ENCODE peak calls at places on chromosome 1, in eight cellular contexts. One of them, this sample, is unnamed.

GRCh38 chr1:67814121-67814772 is 19.0 kb downstream of the GNG12 start:
- DNase-seq in neural crest cell: no peak
- DNase-seq in NCI-H2171 treated with DMSO at 0.1 percent for 48 hours: no peak
- DNase-seq in A172: no peak
- DNase-seq in RPMI7951: no peak
- DNase-seq in CD8-positive, alpha-beta memory T cell: no peak
- DNase-seq in ecto neural progenitor cell: no peak
- DNase-seq in nephron progenitor cell: no peak
- DNase-seq in this sample: no peak

GRCh38 chr1:16091296-16091695 is 17.8 kb upstream of the FAM131C start:
- DNase-seq in neural crest cell: no peak
- DNase-seq in NCI-H2171 treated with DMSO at 0.1 percent for 48 hours: no peak
- DNase-seq in A172: no peak
- DNase-seq in RPMI7951: no peak
- DNase-seq in CD8-positive, alpha-beta memory T cell: no peak
- DNase-seq in ecto neural progenitor cell: no peak
- DNase-seq in nephron progenitor cell: no peak
- DNase-seq in this sample: no peak

GRCh38 chr1:207145401-207146058 is 41.5 kb downstream of the C4BPA start:
- DNase-seq in neural crest cell: no peak
- DNase-seq in NCI-H2171 treated with DMSO at 0.1 percent for 48 hours: no peak
- DNase-seq in A172: no peak
- DNase-seq in RPMI7951: no peak
- DNase-seq in CD8-positive, alpha-beta memory T cell: no peak
- DNase-seq in ecto neural progenitor cell: no peak
- DNase-seq in nephron progenitor cell: no peak
- DNase-seq in this sample: no peak

GRCh38 chr1:184866991-184867788 is 107.1 kb downstream of the NIBAN1 start:
- DNase-seq in neural crest cell: no peak
- DNase-seq in NCI-H2171 treated with DMSO at 0.1 percent for 48 hours: no peak
- DNase-seq in A172: peak; percentile 92
- DNase-seq in RPMI7951: peak; percentile 91
- DNase-seq in CD8-positive, alpha-beta memory T cell: peak; percentile 82
- DNase-seq in ecto neural progenitor cell: no peak
- DNase-seq in nephron progenitor cell: no peak
- DNase-seq in this sample: peak; percentile 53

GRCh38 chr1:160342520-160342919 is 530 bp downstream of the COPA start:
- DNase-seq in neural crest cell: no peak
- DNase-seq in NCI-H2171 treated with DMSO at 0.1 percent for 48 hours: no peak
- DNase-seq in A172: no peak
- DNase-seq in RPMI7951: no peak
- DNase-seq in CD8-positive, alpha-beta memory T cell: no peak
- DNase-seq in ecto neural progenitor cell: no peak
- DNase-seq in nephron progenitor cell: no peak
- DNase-seq in this sample: no peak

GRCh38 chr1:86567936-86568335 is 21.1 kb downstream of the CLCA4 start:
- DNase-seq in neural crest cell: no peak
- DNase-seq in NCI-H2171 treated with DMSO at 0.1 percent for 48 hours: no peak
- DNase-seq in A172: no peak
- DNase-seq in RPMI7951: no peak
- DNase-seq in CD8-positive, alpha-beta memory T cell: no peak
- DNase-seq in ecto neural progenitor cell: no peak
- DNase-seq in nephron progenitor cell: no peak
- DNase-seq in this sample: no peak

GRCh38 chr1:212606734-212607205 is 1.8 kb upstream of the ATF3 start:
- DNase-seq in neural crest cell: no peak
- DNase-seq in NCI-H2171 treated with DMSO at 0.1 percent for 48 hours: peak; percentile 35
- DNase-seq in A172: no peak
- DNase-seq in RPMI7951: no peak
- DNase-seq in CD8-positive, alpha-beta memory T cell: peak; percentile 46
- DNase-seq in ecto neural progenitor cell: peak; percentile 61
- DNase-seq in nephron progenitor cell: peak; percentile 32
- DNase-seq in this sample: peak; percentile 52

GRCh38 chr1:19156676-19157075 is 53.4 kb downstream of the UBR4 start:
- DNase-seq in neural crest cell: no peak
- DNase-seq in NCI-H2171 treated with DMSO at 0.1 percent for 48 hours: no peak
- DNase-seq in A172: peak; percentile 4
- DNase-seq in RPMI7951: no peak
- DNase-seq in CD8-positive, alpha-beta memory T cell: no peak
- DNase-seq in ecto neural progenitor cell: no peak
- DNase-seq in nephron progenitor cell: no peak
- DNase-seq in this sample: no peak

GRCh38 chr1:8239039-8239305 is 78.9 kb upstream of the SLC45A1 start:
- DNase-seq in neural crest cell: no peak
- DNase-seq in NCI-H2171 treated with DMSO at 0.1 percent for 48 hours: no peak
- DNase-seq in A172: peak; percentile 31
- DNase-seq in RPMI7951: peak; percentile 63
- DNase-seq in CD8-positive, alpha-beta memory T cell: no peak
- DNase-seq in ecto neural progenitor cell: no peak
- DNase-seq in nephron progenitor cell: no peak
- DNase-seq in this sample: no peak

GRCh38 chr1:93814059-93814794 is 64.8 kb downstream of the DNTTIP2 start:
- DNase-seq in neural crest cell: peak; percentile 61
- DNase-seq in NCI-H2171 treated with DMSO at 0.1 percent for 48 hours: peak; percentile 58
- DNase-seq in A172: peak; percentile 87
- DNase-seq in RPMI7951: peak; percentile 84
- DNase-seq in CD8-positive, alpha-beta memory T cell: peak; percentile 26
- DNase-seq in ecto neural progenitor cell: peak; percentile 66
- DNase-seq in nephron progenitor cell: peak; percentile 54
- DNase-seq in this sample: peak; percentile 53

GRCh38 chr1:243254233-243254926 is 701 bp downstream of the CEP170 start:
- DNase-seq in neural crest cell: peak; percentile 26
- DNase-seq in NCI-H2171 treated with DMSO at 0.1 percent for 48 hours: peak; percentile 80
- DNase-seq in A172: peak; percentile 76
- DNase-seq in RPMI7951: peak; percentile 76
- DNase-seq in CD8-positive, alpha-beta memory T cell: no peak
- DNase-seq in ecto neural progenitor cell: peak; percentile 73
- DNase-seq in nephron progenitor cell: peak; percentile 61
- DNase-seq in this sample: peak; percentile 68

GRCh38 chr1:53325326-53326087 is 2.4 kb downstream of the LRP8 start:
- DNase-seq in neural crest cell: no peak
- DNase-seq in NCI-H2171 treated with DMSO at 0.1 percent for 48 hours: no peak
- DNase-seq in A172: no peak
- DNase-seq in RPMI7951: no peak
- DNase-seq in CD8-positive, alpha-beta memory T cell: no peak
- DNase-seq in ecto neural progenitor cell: no peak
- DNase-seq in nephron progenitor cell: no peak
- DNase-seq in this sample: no peak

GRCh38 chr1:36128126-36128904 is 3.3 kb upstream of the COL8A2 start:
- DNase-seq in neural crest cell: no peak
- DNase-seq in NCI-H2171 treated with DMSO at 0.1 percent for 48 hours: no peak
- DNase-seq in A172: peak; percentile 68
- DNase-seq in RPMI7951: peak; percentile 78
- DNase-seq in CD8-positive, alpha-beta memory T cell: no peak
- DNase-seq in ecto neural progenitor cell: no peak
- DNase-seq in nephron progenitor cell: no peak
- DNase-seq in this sample: no peak

GRCh38 chr1:84122780-84123382 is 21.2 kb upstream of the PRKACB start:
- DNase-seq in neural crest cell: peak; percentile 11
- DNase-seq in NCI-H2171 treated with DMSO at 0.1 percent for 48 hours: peak; percentile 36
- DNase-seq in A172: peak; percentile 22
- DNase-seq in RPMI7951: peak; percentile 57
- DNase-seq in CD8-positive, alpha-beta memory T cell: peak; percentile 31
- DNase-seq in ecto neural progenitor cell: no peak
- DNase-seq in nephron progenitor cell: peak; percentile 28
- DNase-seq in this sample: no peak

GRCh38 chr1:219659682-219660081 is 46.8 kb upstream of the ZC3H11B start:
- DNase-seq in neural crest cell: no peak
- DNase-seq in NCI-H2171 treated with DMSO at 0.1 percent for 48 hours: peak; percentile 85
- DNase-seq in A172: peak; percentile 18
- DNase-seq in RPMI7951: peak; percentile 32
- DNase-seq in CD8-positive, alpha-beta memory T cell: no peak
- DNase-seq in ecto neural progenitor cell: no peak
- DNase-seq in nephron progenitor cell: no peak
- DNase-seq in this sample: no peak

GRCh38 chr1:205680073-205680851 is at the start of gene SLC45A3:
- DNase-seq in neural crest cell: peak; percentile 45
- DNase-seq in NCI-H2171 treated with DMSO at 0.1 percent for 48 hours: peak; percentile 57
- DNase-seq in A172: no peak
- DNase-seq in RPMI7951: peak; percentile 19
- DNase-seq in CD8-positive, alpha-beta memory T cell: peak; percentile 18
- DNase-seq in ecto neural progenitor cell: peak; percentile 73
- DNase-seq in nephron progenitor cell: peak; percentile 78
- DNase-seq in this sample: peak; percentile 14

GRCh38 chr1:205346956-205347574 is 9.7 kb downstream of the KLHDC8A start:
- DNase-seq in neural crest cell: no peak
- DNase-seq in NCI-H2171 treated with DMSO at 0.1 percent for 48 hours: peak; percentile 82
- DNase-seq in A172: peak; percentile 66
- DNase-seq in RPMI7951: no peak
- DNase-seq in CD8-positive, alpha-beta memory T cell: no peak
- DNase-seq in ecto neural progenitor cell: no peak
- DNase-seq in nephron progenitor cell: no peak
- DNase-seq in this sample: no peak

GRCh38 chr1:182235604-182235951 is 156.0 kb downstream of the GLUL start:
- DNase-seq in neural crest cell: no peak
- DNase-seq in NCI-H2171 treated with DMSO at 0.1 percent for 48 hours: no peak
- DNase-seq in A172: no peak
- DNase-seq in RPMI7951: no peak
- DNase-seq in CD8-positive, alpha-beta memory T cell: no peak
- DNase-seq in ecto neural progenitor cell: no peak
- DNase-seq in nephron progenitor cell: no peak
- DNase-seq in this sample: no peak

GRCh38 chr1:90580176-90580575 is 136.9 kb downstream of the BARHL2 start:
- DNase-seq in neural crest cell: no peak
- DNase-seq in NCI-H2171 treated with DMSO at 0.1 percent for 48 hours: peak; percentile 3
- DNase-seq in A172: no peak
- DNase-seq in RPMI7951: no peak
- DNase-seq in CD8-positive, alpha-beta memory T cell: no peak
- DNase-seq in ecto neural progenitor cell: no peak
- DNase-seq in nephron progenitor cell: no peak
- DNase-seq in this sample: no peak

GRCh38 chr1:16019580-16020277 is 1.9 kb upstream of the HSPB7 start:
- DNase-seq in neural crest cell: no peak
- DNase-seq in NCI-H2171 treated with DMSO at 0.1 percent for 48 hours: peak; percentile 14
- DNase-seq in A172: peak; percentile 16
- DNase-seq in RPMI7951: peak; percentile 35
- DNase-seq in CD8-positive, alpha-beta memory T cell: no peak
- DNase-seq in ecto neural progenitor cell: no peak
- DNase-seq in nephron progenitor cell: no peak
- DNase-seq in this sample: no peak

GRCh38 chr1:3892748-3893147 is 7.3 kb downstream of the C1orf174 start:
- DNase-seq in neural crest cell: no peak
- DNase-seq in NCI-H2171 treated with DMSO at 0.1 percent for 48 hours: no peak
- DNase-seq in A172: no peak
- DNase-seq in RPMI7951: no peak
- DNase-seq in CD8-positive, alpha-beta memory T cell: no peak
- DNase-seq in ecto neural progenitor cell: no peak
- DNase-seq in nephron progenitor cell: no peak
- DNase-seq in this sample: no peak

GRCh38 chr1:202959276-202959620 is 1.1 kb upstream of the ADIPOR1 start:
- DNase-seq in neural crest cell: no peak
- DNase-seq in NCI-H2171 treated with DMSO at 0.1 percent for 48 hours: peak; percentile 62
- DNase-seq in A172: peak; percentile 40
- DNase-seq in RPMI7951: peak; percentile 66
- DNase-seq in CD8-positive, alpha-beta memory T cell: no peak
- DNase-seq in ecto neural progenitor cell: no peak
- DNase-seq in nephron progenitor cell: no peak
- DNase-seq in this sample: no peak